ENCODE peak calls at places on chromosome 14, in seven cellular contexts. One of them, this sample, is unnamed.

GRCh38 chr14:105197274-105197673 is 16.2 kb upstream of the NUDT14 start:
- DNase-seq in CMK: no peak
- DNase-seq in SK-MEL-5: no peak
- DNase-seq in fibroblast of lung: peak; percentile 17
- DNase-seq in tibial artery: no peak
- DNase-seq in tibial nerve: peak; percentile 24
- DNase-seq in effector memory CD4-positive, alpha-beta T cell: no peak
- DNase-seq in this sample: peak; percentile 73

GRCh38 chr14:87996276-87996592 is 3.3 kb upstream of the GALC start:
- DNase-seq in tibial nerve: no peak
- DNase-seq in effector memory CD4-positive, alpha-beta T cell: no peak
- DNase-seq in SK-MEL-5: no peak
- DNase-seq in fibroblast of lung: no peak
- DNase-seq in tibial artery: no peak
- DNase-seq in CMK: no peak
- DNase-seq in this sample: no peak

GRCh38 chr14:93778453-93778852 is 9.8 kb downstream of the PRIMA1 start:
- DNase-seq in tibial artery: no peak
- DNase-seq in fibroblast of lung: no peak
- DNase-seq in effector memory CD4-positive, alpha-beta T cell: no peak
- DNase-seq in tibial nerve: no peak
- DNase-seq in SK-MEL-5: no peak
- DNase-seq in CMK: no peak
- DNase-seq in this sample: no peak

GRCh38 chr14:94038510-94038909 is 12.4 kb downstream of the OTUB2 start:
- DNase-seq in tibial nerve: no peak
- DNase-seq in effector memory CD4-positive, alpha-beta T cell: no peak
- DNase-seq in tibial artery: no peak
- DNase-seq in fibroblast of lung: no peak
- DNase-seq in SK-MEL-5: no peak
- DNase-seq in CMK: no peak
- DNase-seq in this sample: no peak

GRCh38 chr14:24845851-24846250 is 204.1 kb downstream of the STXBP6 start:
- DNase-seq in fibroblast of lung: no peak
- DNase-seq in SK-MEL-5: peak; percentile 59
- DNase-seq in tibial nerve: no peak
- DNase-seq in effector memory CD4-positive, alpha-beta T cell: no peak
- DNase-seq in CMK: no peak
- DNase-seq in tibial artery: no peak
- DNase-seq in this sample: no peak

GRCh38 chr14:67269338-67270060 is 28.3 kb downstream of the PALS1 start:
- DNase-seq in tibial artery: no peak
- DNase-seq in CMK: no peak
- DNase-seq in fibroblast of lung: peak; percentile 93
- DNase-seq in tibial nerve: no peak
- DNase-seq in SK-MEL-5: no peak
- DNase-seq in effector memory CD4-positive, alpha-beta T cell: no peak
- DNase-seq in this sample: peak; percentile 64

GRCh38 chr14:68781161-68782021 is 11.5 kb downstream of the ZFP36L1 start:
- DNase-seq in fibroblast of lung: no peak
- DNase-seq in SK-MEL-5: no peak
- DNase-seq in tibial nerve: peak; percentile 3
- DNase-seq in effector memory CD4-positive, alpha-beta T cell: peak; percentile 54
- DNase-seq in tibial artery: no peak
- DNase-seq in CMK: no peak
- DNase-seq in this sample: no peak

GRCh38 chr14:43687866-43688265 is 819.2 kb downstream of the FSCB start:
- DNase-seq in CMK: no peak
- DNase-seq in SK-MEL-5: no peak
- DNase-seq in tibial nerve: no peak
- DNase-seq in effector memory CD4-positive, alpha-beta T cell: no peak
- DNase-seq in tibial artery: no peak
- DNase-seq in fibroblast of lung: peak; percentile 57
- DNase-seq in this sample: no peak

GRCh38 chr14:100092832-100093231 is 27.6 kb downstream of the EVL start:
- DNase-seq in SK-MEL-5: no peak
- DNase-seq in tibial artery: no peak
- DNase-seq in effector memory CD4-positive, alpha-beta T cell: no peak
- DNase-seq in CMK: no peak
- DNase-seq in tibial nerve: no peak
- DNase-seq in fibroblast of lung: no peak
- DNase-seq in this sample: no peak

GRCh38 chr14:28323951-28324741 is 442.4 kb upstream of the FOXG1 start:
- DNase-seq in effector memory CD4-positive, alpha-beta T cell: no peak
- DNase-seq in CMK: no peak
- DNase-seq in fibroblast of lung: no peak
- DNase-seq in tibial artery: no peak
- DNase-seq in tibial nerve: no peak
- DNase-seq in SK-MEL-5: no peak
- DNase-seq in this sample: no peak

GRCh38 chr14:94171208-94171607 is 2.9 kb upstream of the PPP4R4 start:
- DNase-seq in SK-MEL-5: no peak
- DNase-seq in CMK: no peak
- DNase-seq in tibial artery: no peak
- DNase-seq in tibial nerve: no peak
- DNase-seq in fibroblast of lung: no peak
- DNase-seq in effector memory CD4-positive, alpha-beta T cell: no peak
- DNase-seq in this sample: peak; percentile 49

GRCh38 chr14:66330218-66330617 is 156.0 kb upstream of the CCDC196 start:
- DNase-seq in SK-MEL-5: no peak
- DNase-seq in CMK: no peak
- DNase-seq in fibroblast of lung: no peak
- DNase-seq in tibial nerve: no peak
- DNase-seq in tibial artery: no peak
- DNase-seq in effector memory CD4-positive, alpha-beta T cell: no peak
- DNase-seq in this sample: no peak

GRCh38 chr14:94975366-94975765 is 182.0 kb downstream of the DICER1 start:
- DNase-seq in tibial nerve: no peak
- DNase-seq in fibroblast of lung: no peak
- DNase-seq in effector memory CD4-positive, alpha-beta T cell: no peak
- DNase-seq in tibial artery: no peak
- DNase-seq in SK-MEL-5: no peak
- DNase-seq in CMK: no peak
- DNase-seq in this sample: no peak

GRCh38 chr14:76773188-76773885 is 12.1 kb downstream of the VASH1 start:
- DNase-seq in effector memory CD4-positive, alpha-beta T cell: no peak
- DNase-seq in tibial artery: peak; percentile 93
- DNase-seq in CMK: peak; percentile 44
- DNase-seq in SK-MEL-5: no peak
- DNase-seq in tibial nerve: peak; percentile 58
- DNase-seq in fibroblast of lung: peak; percentile 82
- DNase-seq in this sample: peak; percentile 87

GRCh38 chr14:105075364-105076295 is 10.4 kb upstream of the GPR132 start:
- DNase-seq in fibroblast of lung: peak; percentile 43
- DNase-seq in SK-MEL-5: no peak
- DNase-seq in tibial artery: no peak
- DNase-seq in CMK: peak; percentile 79
- DNase-seq in tibial nerve: no peak
- DNase-seq in effector memory CD4-positive, alpha-beta T cell: no peak
- DNase-seq in this sample: peak; percentile 34

GRCh38 chr14:64711039-64711438 is 6.8 kb downstream of the PLEKHG3 start:
- DNase-seq in tibial artery: peak; percentile 90
- DNase-seq in tibial nerve: peak; percentile 38
- DNase-seq in SK-MEL-5: no peak
- DNase-seq in CMK: no peak
- DNase-seq in effector memory CD4-positive, alpha-beta T cell: no peak
- DNase-seq in fibroblast of lung: no peak
- DNase-seq in this sample: no peak

GRCh38 chr14:104499784-104500496 is 79.6 kb upstream of the C14orf180 start:
- DNase-seq in tibial artery: peak; percentile 38
- DNase-seq in fibroblast of lung: no peak
- DNase-seq in effector memory CD4-positive, alpha-beta T cell: no peak
- DNase-seq in SK-MEL-5: no peak
- DNase-seq in tibial nerve: no peak
- DNase-seq in CMK: no peak
- DNase-seq in this sample: no peak

GRCh38 chr14:22849212-22849819 is 12.9 kb downstream of the MMP14 start:
- DNase-seq in effector memory CD4-positive, alpha-beta T cell: no peak
- DNase-seq in SK-MEL-5: peak; percentile 60
- DNase-seq in CMK: no peak
- DNase-seq in tibial artery: peak; percentile 93
- DNase-seq in fibroblast of lung: no peak
- DNase-seq in tibial nerve: peak; percentile 75
- DNase-seq in this sample: no peak

GRCh38 chr14:35879654-35880249 is 53.6 kb downstream of the BRMS1L start:
- DNase-seq in effector memory CD4-positive, alpha-beta T cell: no peak
- DNase-seq in SK-MEL-5: peak; percentile 42
- DNase-seq in fibroblast of lung: peak; percentile 49
- DNase-seq in tibial artery: no peak
- DNase-seq in CMK: no peak
- DNase-seq in tibial nerve: no peak
- DNase-seq in this sample: peak; percentile 17

GRCh38 chr14:93078830-93079229 is 36.9 kb downstream of the ITPK1 start:
- DNase-seq in tibial artery: peak; percentile 81
- DNase-seq in fibroblast of lung: no peak
- DNase-seq in effector memory CD4-positive, alpha-beta T cell: no peak
- DNase-seq in SK-MEL-5: no peak
- DNase-seq in tibial nerve: peak; percentile 21
- DNase-seq in CMK: no peak
- DNase-seq in this sample: peak; percentile 86

GRCh38 chr14:103699901-103700752 is 15.1 kb downstream of the XRCC3 start:
- DNase-seq in SK-MEL-5: no peak
- DNase-seq in fibroblast of lung: no peak
- DNase-seq in CMK: no peak
- DNase-seq in effector memory CD4-positive, alpha-beta T cell: no peak
- DNase-seq in tibial artery: peak; percentile 63
- DNase-seq in tibial nerve: no peak
- DNase-seq in this sample: no peak